ENCODE peak calls at places on chromosomes 6 and 20, in eight cellular contexts. G is GM23338, I is HepG2, Z is cardiac muscle cell, S is brain microvascular endothelial cell, C is upper lobe of right lung, K is dorsolateral prefrontal cortex, T is AG04450. L is an unnamed sample.
A peak's percentile ranks its signal among the peaks of the same experiment; 100 is the strongest.

GRCh38 chr6:15577550-15578171 is 85.2 kb downstream of the DTNBP1 start:
- DNase-seq in G (no peak), I (no peak), Z (no peak), S (no peak), C (no peak), K (no peak), T (no peak), L (peak; percentile 53)

GRCh38 chr20:12056836-12057235 is 139.1 kb downstream of the BTBD3 start:
- DNase-seq in G (no peak), I (no peak), Z (peak; percentile 42), S (peak; percentile 9), C (no peak), K (no peak), T (no peak), L (no peak)

GRCh38 chr20:1934578-1935573 is 39.7 kb downstream of the SIRPA start:
- DNase-seq in G (no peak), I (no peak), Z (peak; percentile 88), S (peak; percentile 66), C (peak; percentile 46), K (no peak), T (no peak), L (no peak)

GRCh38 chr6:139367810-139368321 is 6.6 kb downstream of the CITED2 start:
- DNase-seq in G (peak; percentile 92), I (no peak), Z (peak; percentile 51), S (peak; percentile 31), C (no peak), K (no peak), T (no peak), L (peak; percentile 78)

GRCh38 chr6:593139-593906 is 63.6 kb downstream of the HUS1B start:
- DNase-seq in G (peak; percentile 82), I (peak; percentile 56), Z (peak; percentile 77), S (peak; percentile 46), C (no peak), K (no peak), T (no peak), L (peak; percentile 67)

GRCh38 chr6:34115396-34116314 is 30.2 kb downstream of the GRM4 start:
- DNase-seq in G (peak; percentile 83), I (no peak), Z (peak; percentile 91), S (no peak), C (no peak), K (no peak), T (no peak), L (peak; percentile 70)

GRCh38 chr6:169320013-169320412 is 66.4 kb upstream of the THBS2 start:
- DNase-seq in G (no peak), I (no peak), Z (no peak), S (no peak), C (no peak), K (no peak), T (no peak), L (no peak)

GRCh38 chr20:45857836-45858250 is 429 bp downstream of the ZSWIM3 start:
- DNase-seq in G (peak; percentile 76), I (no peak), Z (no peak), S (no peak), C (no peak), K (no peak), T (no peak), L (peak; percentile 47)

GRCh38 chr6:139173172-139173571 is 38.3 kb downstream of the HECA start:
- DNase-seq in G (no peak), I (no peak), Z (no peak), S (no peak), C (no peak), K (no peak), T (no peak), L (no peak)

GRCh38 chr6:8392569-8392968 is 42.8 kb downstream of the SLC35B3 start:
- DNase-seq in G (no peak), I (no peak), Z (no peak), S (no peak), C (no peak), K (no peak), T (no peak), L (peak; percentile 21)

GRCh38 chr6:27839303-27840081 is 72.7 kb downstream of the OR2B2 start:
- DNase-seq in G (no peak), I (peak; percentile 59), Z (peak; percentile 21), S (peak; percentile 65), C (no peak), K (no peak), T (no peak), L (peak; percentile 47)

GRCh38 chr6:77231438-77232305 is 231.6 kb downstream of the HTR1B start:
- DNase-seq in G (no peak), I (no peak), Z (peak; percentile 14), S (peak; percentile 11), C (no peak), K (no peak), T (no peak), L (no peak)

GRCh38 chr6:129104560-129104959 is 221.6 kb downstream of the LAMA2 start:
- DNase-seq in G (no peak), I (no peak), Z (no peak), S (no peak), C (no peak), K (no peak), T (no peak), L (no peak)

GRCh38 chr6:37653933-37654565 is 43.6 kb downstream of the MDGA1 start:
- DNase-seq in G (peak; percentile 79), I (peak; percentile 36), Z (no peak), S (peak; percentile 74), C (no peak), K (no peak), T (no peak), L (no peak)

GRCh38 chr6:89409461-89410035 is 2.5 kb downstream of the RRAGD start:
- DNase-seq in G (peak; percentile 49), I (no peak), Z (peak; percentile 51), S (no peak), C (no peak), K (no peak), T (no peak), L (peak; percentile 28)

GRCh38 chr6:89375427-89375868 is 22.9 kb upstream of the UBE2J1 start:
- DNase-seq in G (peak; percentile 95), I (peak; percentile 80), Z (peak; percentile 82), S (no peak), C (peak; percentile 86), K (no peak), T (no peak), L (peak; percentile 59)

DNA sequence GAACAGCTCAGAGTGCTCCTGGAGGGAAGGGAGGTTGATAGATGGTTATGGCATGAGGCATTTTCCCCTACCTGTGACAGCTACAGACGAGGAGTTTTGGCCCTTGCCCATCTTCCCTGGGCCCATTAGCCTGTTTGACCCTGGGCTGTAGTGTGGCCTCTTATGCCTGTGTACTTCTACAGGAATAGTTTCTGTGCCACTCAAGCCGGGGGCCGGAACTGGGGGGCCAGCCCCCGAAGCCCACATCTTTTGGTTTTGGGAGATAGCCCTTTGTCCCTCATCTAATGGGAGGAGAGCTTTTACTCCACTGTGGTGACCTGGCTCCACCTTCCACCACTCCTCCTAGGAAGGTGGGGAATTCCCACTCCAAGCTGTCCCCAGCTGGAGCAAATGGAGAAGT is 6.7 kb downstream of the ABCC10 start:
- DNase-seq in G (no peak), I (no peak), Z (no peak), S (no peak), C (no peak), K (no peak), T (no peak), L (no peak)
- H3K27me3 ChIP-seq in G (no peaks in the 10 kb centered on the region), I (no peaks in the 10 kb centered on the region), Z (no peaks in the 10 kb centered on the region), S (no peaks in the 10 kb centered on the region), C (no peaks in the 10 kb centered on the region), K (no peaks in the 10 kb centered on the region), T (no peaks in the 10 kb centered on the region), L (no peaks in the 10 kb centered on the region)

GRCh38 chr20:21235713-21236445 is 67.3 kb upstream of the XRN2 start:
- DNase-seq in G (peak; percentile 84), I (peak; percentile 77), Z (peak; percentile 73), S (peak; percentile 64), C (peak; percentile 78), K (peak; percentile 78), T (peak; percentile 32), L (peak; percentile 83)
- H3K4me3 ChIP-seq in G (peak overlapping the region; percentile 8), I (no peak overlapping the region), Z (no peak overlapping the region), S (no peak overlapping the region), C (no peak overlapping the region), K (peak overlapping the region; percentile 34), T (no peak overlapping the region), L (no peak overlapping the region)

DNA sequence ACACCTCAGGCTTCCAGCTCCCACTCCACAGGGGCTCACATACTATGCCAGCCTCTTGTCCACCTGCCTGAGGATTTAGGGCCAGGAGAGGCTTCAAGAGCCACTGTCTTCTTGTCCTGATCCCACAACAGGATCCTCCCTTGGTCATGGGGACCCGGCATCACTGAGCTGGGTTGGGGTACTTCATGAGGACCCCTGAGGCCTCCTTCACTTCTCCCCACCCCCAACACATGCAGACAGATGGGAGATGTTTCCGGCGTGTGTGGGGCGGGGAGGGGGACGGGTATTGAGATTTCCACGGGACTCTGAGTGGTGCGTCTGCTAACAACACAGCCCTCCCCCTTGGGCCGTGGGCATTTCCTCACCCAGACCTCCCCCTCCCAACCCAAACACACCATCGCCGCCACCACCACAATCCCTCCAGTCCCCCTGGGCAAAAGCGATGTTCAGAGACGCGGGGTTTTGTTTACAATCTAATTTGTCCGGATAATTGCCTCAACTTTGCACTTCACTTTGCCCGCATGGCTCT is 943 bp upstream of the FOXP4 start:
- DNase-seq in G (no peak), I (no peak), Z (no peak), S (no peak), C (no peak), K (no peak), T (no peak), L (no peak)
- H3K27me3 ChIP-seq in G (peaks cover 79% of the 10 kb centered on the region), I (no peaks in the 10 kb centered on the region), Z (peaks cover 20% of the 10 kb centered on the region), S (no peaks in the 10 kb centered on the region), C (no peaks in the 10 kb centered on the region), K (no peaks in the 10 kb centered on the region), T (peaks cover 4% of the 10 kb centered on the region), L (no peaks in the 10 kb centered on the region)

GRCh38 chr20:41983159-41983558 is 365.0 kb upstream of the CHD6 start:
- DNase-seq in G (no peak), I (no peak), Z (no peak), S (no peak), C (no peak), K (no peak), T (no peak), L (no peak)
- H3K4me3 ChIP-seq in G (no peak overlapping the region), I (no peak overlapping the region), Z (no peak overlapping the region), S (no peak overlapping the region), C (no peak overlapping the region), K (no peak overlapping the region), T (no peak overlapping the region), L (no peak overlapping the region)

L was measured in HAP-1.